ENCODE peak calls at places on chromosomes 12 and 14, in seven cellular contexts. One of them, this sample, is unnamed.

GRCh38 chr12:70006619-70006973 is 181.6 kb downstream of the MYRFL start:
- DNase-seq in CD4-positive, alpha-beta T cell: no peak
- DNase-seq in GM20000: no peak
- DNase-seq in DMS153: no peak
- DNase-seq in activated CD4-positive, alpha-beta T cell treated with anti-CD3 and anti-CD28 coated beads for 48 hours: no peak
- DNase-seq in anterior cingulate cortex: no peak
- DNase-seq in glutamatergic neuron: no peak
- DNase-seq in this sample: no peak

GRCh38 chr14:75022655-75023054 is 19.9 kb downstream of the EIF2B2 start:
- DNase-seq in CD4-positive, alpha-beta T cell: no peak
- DNase-seq in GM20000: no peak
- DNase-seq in DMS153: no peak
- DNase-seq in activated CD4-positive, alpha-beta T cell treated with anti-CD3 and anti-CD28 coated beads for 48 hours: peak
- DNase-seq in anterior cingulate cortex: no peak
- DNase-seq in glutamatergic neuron: peak
- DNase-seq in this sample: no peak

GRCh38 chr12:50574621-50575348 is 70.0 kb downstream of the DIP2B start:
- DNase-seq in CD4-positive, alpha-beta T cell: no peak
- DNase-seq in GM20000: no peak
- DNase-seq in DMS153: no peak
- DNase-seq in activated CD4-positive, alpha-beta T cell treated with anti-CD3 and anti-CD28 coated beads for 48 hours: no peak
- DNase-seq in anterior cingulate cortex: no peak
- DNase-seq in glutamatergic neuron: no peak
- DNase-seq in this sample: no peak

GRCh38 chr12:68899251-68899771 is 33.7 kb downstream of the CPM start:
- DNase-seq in CD4-positive, alpha-beta T cell: no peak
- DNase-seq in GM20000: no peak
- DNase-seq in DMS153: no peak
- DNase-seq in activated CD4-positive, alpha-beta T cell treated with anti-CD3 and anti-CD28 coated beads for 48 hours: no peak
- DNase-seq in anterior cingulate cortex: no peak
- DNase-seq in glutamatergic neuron: no peak
- DNase-seq in this sample: no peak

GRCh38 chr12:34400986-34401658 is 378.8 kb downstream of the ALG10 start:
- DNase-seq in CD4-positive, alpha-beta T cell: no peak
- DNase-seq in GM20000: peak
- DNase-seq in DMS153: no peak
- DNase-seq in activated CD4-positive, alpha-beta T cell treated with anti-CD3 and anti-CD28 coated beads for 48 hours: peak
- DNase-seq in anterior cingulate cortex: no peak
- DNase-seq in glutamatergic neuron: peak
- DNase-seq in this sample: no peak

GRCh38 chr12:46946137-46946536 is 120.3 kb upstream of the SLC38A4 start:
- DNase-seq in CD4-positive, alpha-beta T cell: no peak
- DNase-seq in GM20000: no peak
- DNase-seq in DMS153: no peak
- DNase-seq in activated CD4-positive, alpha-beta T cell treated with anti-CD3 and anti-CD28 coated beads for 48 hours: no peak
- DNase-seq in anterior cingulate cortex: no peak
- DNase-seq in glutamatergic neuron: no peak
- DNase-seq in this sample: no peak

GRCh38 chr12:48441122-48441521 is 31.2 kb upstream of the ANP32D start:
- DNase-seq in CD4-positive, alpha-beta T cell: no peak
- DNase-seq in GM20000: no peak
- DNase-seq in DMS153: no peak
- DNase-seq in activated CD4-positive, alpha-beta T cell treated with anti-CD3 and anti-CD28 coated beads for 48 hours: no peak
- DNase-seq in anterior cingulate cortex: no peak
- DNase-seq in glutamatergic neuron: no peak
- DNase-seq in this sample: no peak

GRCh38 chr14:82647088-82647697 is 1113.5 kb upstream of the SEL1L start:
- DNase-seq in CD4-positive, alpha-beta T cell: no peak
- DNase-seq in GM20000: no peak
- DNase-seq in DMS153: no peak
- DNase-seq in activated CD4-positive, alpha-beta T cell treated with anti-CD3 and anti-CD28 coated beads for 48 hours: no peak
- DNase-seq in anterior cingulate cortex: no peak
- DNase-seq in glutamatergic neuron: no peak
- DNase-seq in this sample: no peak

GRCh38 chr12:125113263-125113662 is 48.0 kb downstream of the AACS start:
- DNase-seq in CD4-positive, alpha-beta T cell: no peak
- DNase-seq in GM20000: no peak
- DNase-seq in DMS153: no peak
- DNase-seq in activated CD4-positive, alpha-beta T cell treated with anti-CD3 and anti-CD28 coated beads for 48 hours: no peak
- DNase-seq in anterior cingulate cortex: no peak
- DNase-seq in glutamatergic neuron: no peak
- DNase-seq in this sample: no peak

GRCh38 chr12:39931857-39932256 is 174.0 kb downstream of the SLC2A13 start:
- DNase-seq in CD4-positive, alpha-beta T cell: no peak
- DNase-seq in GM20000: no peak
- DNase-seq in DMS153: no peak
- DNase-seq in activated CD4-positive, alpha-beta T cell treated with anti-CD3 and anti-CD28 coated beads for 48 hours: no peak
- DNase-seq in anterior cingulate cortex: no peak
- DNase-seq in glutamatergic neuron: no peak
- DNase-seq in this sample: no peak

GRCh38 chr14:38404616-38405015 is 148.7 kb upstream of the CLEC14A start:
- DNase-seq in CD4-positive, alpha-beta T cell: no peak
- DNase-seq in GM20000: no peak
- DNase-seq in DMS153: no peak
- DNase-seq in activated CD4-positive, alpha-beta T cell treated with anti-CD3 and anti-CD28 coated beads for 48 hours: no peak
- DNase-seq in anterior cingulate cortex: no peak
- DNase-seq in glutamatergic neuron: no peak
- DNase-seq in this sample: no peak

GRCh38 chr14:55430024-55430690 is 10.3 kb downstream of the TBPL2 start:
- DNase-seq in CD4-positive, alpha-beta T cell: peak
- DNase-seq in GM20000: peak
- DNase-seq in DMS153: peak
- DNase-seq in activated CD4-positive, alpha-beta T cell treated with anti-CD3 and anti-CD28 coated beads for 48 hours: peak
- DNase-seq in anterior cingulate cortex: no peak
- DNase-seq in glutamatergic neuron: no peak
- DNase-seq in this sample: peak

GRCh38 chr12:105091495-105092206 is 7.4 kb upstream of the ALDH1L2 start:
- DNase-seq in CD4-positive, alpha-beta T cell: no peak
- DNase-seq in GM20000: no peak
- DNase-seq in DMS153: no peak
- DNase-seq in activated CD4-positive, alpha-beta T cell treated with anti-CD3 and anti-CD28 coated beads for 48 hours: no peak
- DNase-seq in anterior cingulate cortex: no peak
- DNase-seq in glutamatergic neuron: no peak
- DNase-seq in this sample: no peak

GRCh38 chr12:125169451-125169850 is 104.2 kb downstream of the AACS start:
- DNase-seq in CD4-positive, alpha-beta T cell: no peak
- DNase-seq in GM20000: no peak
- DNase-seq in DMS153: no peak
- DNase-seq in activated CD4-positive, alpha-beta T cell treated with anti-CD3 and anti-CD28 coated beads for 48 hours: no peak
- DNase-seq in anterior cingulate cortex: no peak
- DNase-seq in glutamatergic neuron: no peak
- DNase-seq in this sample: no peak

GRCh38 chr12:583251-583869 is 79.9 kb downstream of the NINJ2 start:
- DNase-seq in CD4-positive, alpha-beta T cell: no peak
- DNase-seq in GM20000: no peak
- DNase-seq in DMS153: no peak
- DNase-seq in activated CD4-positive, alpha-beta T cell treated with anti-CD3 and anti-CD28 coated beads for 48 hours: no peak
- DNase-seq in anterior cingulate cortex: no peak
- DNase-seq in glutamatergic neuron: no peak
- DNase-seq in this sample: no peak

GRCh38 chr12:51320695-51321320 is 3.2 kb downstream of the BIN2 start:
- DNase-seq in CD4-positive, alpha-beta T cell: no peak
- DNase-seq in GM20000: no peak
- DNase-seq in DMS153: no peak
- DNase-seq in activated CD4-positive, alpha-beta T cell treated with anti-CD3 and anti-CD28 coated beads for 48 hours: no peak
- DNase-seq in anterior cingulate cortex: no peak
- DNase-seq in glutamatergic neuron: no peak
- DNase-seq in this sample: no peak

GRCh38 chr14:94376976-94377865 is 11.2 kb downstream of the SERPINA1 start:
- DNase-seq in CD4-positive, alpha-beta T cell: no peak
- DNase-seq in GM20000: no peak
- DNase-seq in DMS153: no peak
- DNase-seq in activated CD4-positive, alpha-beta T cell treated with anti-CD3 and anti-CD28 coated beads for 48 hours: no peak
- DNase-seq in anterior cingulate cortex: no peak
- DNase-seq in glutamatergic neuron: no peak
- DNase-seq in this sample: no peak

GRCh38 chr14:67485501-67486095 is 2.9 kb downstream of the TMEM229B start:
- DNase-seq in CD4-positive, alpha-beta T cell: no peak
- DNase-seq in GM20000: no peak
- DNase-seq in DMS153: no peak
- DNase-seq in activated CD4-positive, alpha-beta T cell treated with anti-CD3 and anti-CD28 coated beads for 48 hours: no peak
- DNase-seq in anterior cingulate cortex: no peak
- DNase-seq in glutamatergic neuron: no peak
- DNase-seq in this sample: no peak

GRCh38 chr12:52543985-52544888 is 8.7 kb downstream of the KRT71 start:
- DNase-seq in CD4-positive, alpha-beta T cell: no peak
- DNase-seq in GM20000: no peak
- DNase-seq in DMS153: no peak
- DNase-seq in activated CD4-positive, alpha-beta T cell treated with anti-CD3 and anti-CD28 coated beads for 48 hours: no peak
- DNase-seq in anterior cingulate cortex: no peak
- DNase-seq in glutamatergic neuron: no peak
- DNase-seq in this sample: no peak

GRCh38 chr12:107152331-107152730 is 59.0 kb upstream of the CRY1 start:
- DNase-seq in CD4-positive, alpha-beta T cell: no peak
- DNase-seq in GM20000: no peak
- DNase-seq in DMS153: no peak
- DNase-seq in activated CD4-positive, alpha-beta T cell treated with anti-CD3 and anti-CD28 coated beads for 48 hours: no peak
- DNase-seq in anterior cingulate cortex: no peak
- DNase-seq in glutamatergic neuron: no peak
- DNase-seq in this sample: no peak

GRCh38 chr14:31895206-31895605 is 181.9 kb upstream of the ARHGAP5 start:
- DNase-seq in CD4-positive, alpha-beta T cell: no peak
- DNase-seq in GM20000: no peak
- DNase-seq in DMS153: no peak
- DNase-seq in activated CD4-positive, alpha-beta T cell treated with anti-CD3 and anti-CD28 coated beads for 48 hours: no peak
- DNase-seq in anterior cingulate cortex: no peak
- DNase-seq in glutamatergic neuron: no peak
- DNase-seq in this sample: no peak

GRCh38 chr12:50520808-50521207 is 16.0 kb downstream of the DIP2B start:
- DNase-seq in CD4-positive, alpha-beta T cell: no peak
- DNase-seq in GM20000: no peak
- DNase-seq in DMS153: no peak
- DNase-seq in activated CD4-positive, alpha-beta T cell treated with anti-CD3 and anti-CD28 coated beads for 48 hours: no peak
- DNase-seq in anterior cingulate cortex: no peak
- DNase-seq in glutamatergic neuron: no peak
- DNase-seq in this sample: no peak

GRCh38 chr12:112971248-112971647 is 7.1 kb upstream of the OAS2 start:
- DNase-seq in CD4-positive, alpha-beta T cell: no peak
- DNase-seq in GM20000: no peak
- DNase-seq in DMS153: no peak
- DNase-seq in activated CD4-positive, alpha-beta T cell treated with anti-CD3 and anti-CD28 coated beads for 48 hours: no peak
- DNase-seq in anterior cingulate cortex: no peak
- DNase-seq in glutamatergic neuron: no peak
- DNase-seq in this sample: no peak

GRCh38 chr12:65881965-65882413 is 57.7 kb downstream of the HMGA2 start:
- DNase-seq in CD4-positive, alpha-beta T cell: no peak
- DNase-seq in GM20000: peak
- DNase-seq in DMS153: no peak
- DNase-seq in activated CD4-positive, alpha-beta T cell treated with anti-CD3 and anti-CD28 coated beads for 48 hours: no peak
- DNase-seq in anterior cingulate cortex: peak
- DNase-seq in glutamatergic neuron: no peak
- DNase-seq in this sample: no peak

GRCh38 chr14:21543426-21544350 is 17.5 kb upstream of the SALL2 start:
- DNase-seq in CD4-positive, alpha-beta T cell: no peak
- DNase-seq in GM20000: no peak
- DNase-seq in DMS153: peak
- DNase-seq in activated CD4-positive, alpha-beta T cell treated with anti-CD3 and anti-CD28 coated beads for 48 hours: no peak
- DNase-seq in anterior cingulate cortex: no peak
- DNase-seq in glutamatergic neuron: peak
- DNase-seq in this sample: no peak

GRCh38 chr12:3293446-3294161 is 197.4 kb upstream of the PRMT8 start:
- DNase-seq in CD4-positive, alpha-beta T cell: no peak
- DNase-seq in GM20000: no peak
- DNase-seq in DMS153: no peak
- DNase-seq in activated CD4-positive, alpha-beta T cell treated with anti-CD3 and anti-CD28 coated beads for 48 hours: no peak
- DNase-seq in anterior cingulate cortex: no peak
- DNase-seq in glutamatergic neuron: no peak
- DNase-seq in this sample: no peak

GRCh38 chr14:32666310-32666709 is 272.4 kb upstream of the NPAS3 start:
- DNase-seq in CD4-positive, alpha-beta T cell: no peak
- DNase-seq in GM20000: no peak
- DNase-seq in DMS153: no peak
- DNase-seq in activated CD4-positive, alpha-beta T cell treated with anti-CD3 and anti-CD28 coated beads for 48 hours: no peak
- DNase-seq in anterior cingulate cortex: no peak
- DNase-seq in glutamatergic neuron: no peak
- DNase-seq in this sample: no peak

GRCh38 chr12:132491761-132492378 is 1.9 kb downstream of the FBRSL1 start:
- DNase-seq in CD4-positive, alpha-beta T cell: no peak
- DNase-seq in GM20000: no peak
- DNase-seq in DMS153: no peak
- DNase-seq in activated CD4-positive, alpha-beta T cell treated with anti-CD3 and anti-CD28 coated beads for 48 hours: no peak
- DNase-seq in anterior cingulate cortex: no peak
- DNase-seq in glutamatergic neuron: no peak
- DNase-seq in this sample: no peak

GRCh38 chr14:41986083-41986645 is 379.5 kb downstream of the LRFN5 start:
- DNase-seq in CD4-positive, alpha-beta T cell: no peak
- DNase-seq in GM20000: no peak
- DNase-seq in DMS153: no peak
- DNase-seq in activated CD4-positive, alpha-beta T cell treated with anti-CD3 and anti-CD28 coated beads for 48 hours: no peak
- DNase-seq in anterior cingulate cortex: no peak
- DNase-seq in glutamatergic neuron: no peak
- DNase-seq in this sample: no peak

GRCh38 chr14:36619853-36620252 is 37.4 kb upstream of the NKX2-8 start:
- DNase-seq in CD4-positive, alpha-beta T cell: no peak
- DNase-seq in GM20000: no peak
- DNase-seq in DMS153: no peak
- DNase-seq in activated CD4-positive, alpha-beta T cell treated with anti-CD3 and anti-CD28 coated beads for 48 hours: no peak
- DNase-seq in anterior cingulate cortex: no peak
- DNase-seq in glutamatergic neuron: no peak
- DNase-seq in this sample: no peak

GRCh38 chr12:129483494-129483893 is 420.3 kb downstream of the TMEM132D start:
- DNase-seq in CD4-positive, alpha-beta T cell: no peak
- DNase-seq in GM20000: no peak
- DNase-seq in DMS153: no peak
- DNase-seq in activated CD4-positive, alpha-beta T cell treated with anti-CD3 and anti-CD28 coated beads for 48 hours: no peak
- DNase-seq in anterior cingulate cortex: no peak
- DNase-seq in glutamatergic neuron: no peak
- DNase-seq in this sample: no peak

This sample was measured in NCI-H2107.